ENCODE peak calls at places on chromosomes 11 and 22, in six cellular contexts. D is cardiac muscle cell, E is AG04450, K is iPS DF 6.9, U is aorta, H is prostate gland. G is an unnamed sample.

GRCh38 chr22:27278986-27279385 is 522.6 kb downstream of the MN1 start:
- DNase-seq in D (no peak), E (no peak), K (no peak), U (no peak), H (peak), G (no peak)

GRCh38 chr11:13183094-13183825 is 94.3 kb upstream of the BMAL1 start:
- DNase-seq in D (peak), E (no peak), K (no peak), U (no peak), H (no peak), G (no peak)

GRCh38 chr11:22688914-22689313 is 22.5 kb downstream of the GAS2 start:
- DNase-seq in D (no peak), E (no peak), K (no peak), U (no peak), H (no peak), G (no peak)

GRCh38 chr22:41782316-41782715 is 18.2 kb upstream of the CCDC134 start:
- DNase-seq in D (no peak), E (no peak), K (no peak), U (peak), H (no peak), G (no peak)

GRCh38 chr11:35029979-35030378 is 109.0 kb upstream of the CD44 start:
- DNase-seq in D (no peak), E (no peak), K (no peak), U (no peak), H (no peak), G (peak)

GRCh38 chr22:47392729-47393128 is 630.3 kb downstream of the TBC1D22A start:
- DNase-seq in D (no peak), E (no peak), K (no peak), U (peak), H (no peak), G (no peak)

GRCh38 chr11:63567044-63567840 is 4.1 kb upstream of the PLAAT2 start:
- DNase-seq in D (peak), E (peak), K (no peak), U (no peak), H (peak), G (peak)

GRCh38 chr11:6992457-6993431 is 27.4 kb downstream of the ZNF214 start:
- DNase-seq in D (no peak), E (peak), K (no peak), U (no peak), H (peak), G (peak)

GRCh38 chr11:2813968-2814367 is 71.6 kb downstream of the CDKN1C start:
- DNase-seq in D (no peak), E (no peak), K (no peak), U (no peak), H (no peak), G (no peak)

GRCh38 chr22:48182036-48182435 is 1419.6 kb downstream of the TBC1D22A start:
- DNase-seq in D (no peak), E (no peak), K (no peak), U (no peak), H (no peak), G (no peak)

GRCh38 chr11:70720291-70720690 is 322.0 kb downstream of the CTTN start:
- DNase-seq in D (no peak), E (no peak), K (no peak), U (no peak), H (no peak), G (no peak)

GRCh38 chr11:117885777-117886176 is 9.3 kb upstream of the FXYD6 start:
- DNase-seq in D (peak), E (no peak), K (no peak), U (no peak), H (no peak), G (no peak)

GRCh38 chr11:11667056-11667455 is 45.3 kb upstream of the GALNT18 start:
- DNase-seq in D (no peak), E (no peak), K (no peak), U (no peak), H (no peak), G (no peak)

GRCh38 chr22:20069331-20070042 is 10.6 kb upstream of the DGCR8 start:
- DNase-seq in D (no peak), E (no peak), K (no peak), U (no peak), H (no peak), G (no peak)

GRCh38 chr11:62707277-62707771 is at the start of the genes BSCL2 and GNG3:
- DNase-seq in D (peak), E (no peak), K (peak), U (peak), H (no peak), G (no peak)

GRCh38 chr11:121297872-121298271 is 5.3 kb downstream of the SC5D start:
- DNase-seq in D (no peak), E (no peak), K (no peak), U (no peak), H (no peak), G (no peak)

GRCh38 chr22:37998543-37998942 is 14.2 kb upstream of the SOX10 start:
- DNase-seq in D (peak), E (no peak), K (no peak), U (no peak), H (no peak), G (no peak)

GRCh38 chr11:58640386-58641023 is 18.0 kb downstream of the CNTF start:
- DNase-seq in D (no peak), E (no peak), K (no peak), U (no peak), H (no peak), G (no peak)

GRCh38 chr22:31893460-31893859 is 50.9 kb upstream of the YWHAH start:
- DNase-seq in D (no peak), E (no peak), K (no peak), U (peak), H (no peak), G (no peak)

GRCh38 chr11:26319906-26320305 is 12.0 kb upstream of the ANO3 start:
- DNase-seq in D (no peak), E (no peak), K (no peak), U (no peak), H (no peak), G (no peak)

GRCh38 chr11:14340721-14341120 is 18.3 kb downstream of the RRAS2 start:
- DNase-seq in D (no peak), E (no peak), K (no peak), U (no peak), H (no peak), G (no peak)
- H3K4me3 ChIP-seq in D (no peak), E (no peak), K (peak), U (no peak), H (no peak), G (no peak)

GRCh38 chr22:36331306-36331911 is 56.4 kb downstream of the MYH9 start:
- DNase-seq in D (peak), E (peak), K (peak), U (peak), H (peak), G (peak)
- H3K4me3 ChIP-seq in D (no peak), E (no peak), K (no peak), U (no peak), H (no peak), G (no peak)

DNA sequence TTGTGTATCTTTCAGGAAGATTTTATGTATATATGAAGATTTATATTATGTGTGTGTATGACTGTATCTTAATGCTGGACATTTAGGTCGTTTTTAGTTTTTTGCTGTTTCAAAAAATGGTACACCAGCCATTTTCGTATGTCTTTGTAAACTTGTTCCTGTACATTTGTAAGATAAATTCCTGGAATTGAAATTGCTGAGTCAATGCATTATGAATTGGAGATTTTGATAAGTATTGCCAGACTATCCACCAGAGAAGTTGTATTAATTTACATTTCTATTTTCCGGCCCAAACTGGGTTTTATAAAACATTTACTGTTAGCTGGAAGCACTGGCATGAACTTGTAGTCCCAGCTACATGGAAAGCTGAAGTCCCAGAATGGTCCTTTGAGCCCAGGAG is 24.6 kb downstream of the MRPL48 start:
- DNase-seq in D (no peak), E (no peak), K (no peak), U (no peak), H (no peak), G (no peak)
- H3K4me3 ChIP-seq in D (no peak), E (no peak), K (no peak), U (no peak), H (no peak), G (no peak)

GRCh38 chr11:119207300-119207570 is 1.1 kb downstream of the CBL start:
- DNase-seq in D (no peak), E (no peak), K (no peak), U (no peak), H (no peak), G (no peak)

GRCh38 chr11:119206512-119207299 is 567 bp downstream of the CBL start:
- DNase-seq in D (peak), E (no peak), K (no peak), U (peak), H (peak), G (no peak)

GRCh38 chr11:119209186-119209585 is 3.0 kb downstream of the CBL start:
- DNase-seq in D (no peak), E (no peak), K (no peak), U (peak), H (no peak), G (no peak)

GRCh38 chr11:119205574-119206511 is at the start of gene CBL:
- DNase-seq in D (peak), E (peak), K (peak), U (peak), H (peak), G (peak)

GRCh38 chr11:119207607-119208006 is 1.5 kb downstream of the CBL start:
- DNase-seq in D (no peak), E (no peak), K (no peak), U (no peak), H (no peak), G (no peak)
- H3K4me3 ChIP-seq in D (peak), E (peak), K (no peak), U (no peak), H (no peak), G (peak)

GRCh38 chr11:134033276-134033675 is 35.6 kb upstream of the JAM3 start:
- DNase-seq in D (no peak), E (no peak), K (no peak), U (peak), H (no peak), G (no peak)
- H3K4me3 ChIP-seq in D (no peak), E (no peak), K (no peak), U (no peak), H (no peak), G (no peak)

DNA sequence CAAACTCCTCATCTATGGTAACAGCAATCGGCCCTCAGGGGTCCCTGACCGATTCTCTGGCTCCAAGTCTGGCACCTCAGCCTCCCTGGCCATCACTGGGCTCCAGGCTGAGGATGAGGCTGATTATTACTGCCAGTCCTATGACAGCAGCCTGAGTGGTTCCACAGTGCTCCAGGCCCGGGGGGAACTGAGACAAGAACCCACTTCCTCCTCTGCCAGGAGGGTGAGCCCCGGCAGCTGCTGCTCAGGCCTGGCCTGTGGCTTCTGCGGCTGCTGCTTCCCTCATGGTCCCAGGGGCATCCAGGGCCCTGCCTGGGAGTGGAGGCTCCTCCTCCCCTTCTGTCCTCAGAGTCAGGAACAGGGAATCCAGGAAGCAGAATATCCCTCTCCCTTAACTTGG is 98.4 kb downstream of the ZNF280B start:
- DNase-seq in D (no peak), E (no peak), K (no peak), U (no peak), H (no peak), G (peak)
- H3K4me3 ChIP-seq in D (no peak), E (no peak), K (no peak), U (no peak), H (no peak), G (no peak)

GRCh38 chr11:69009441-69010211 is 3.4 kb downstream of the MRGPRF start:
- DNase-seq in D (no peak), E (no peak), K (no peak), U (peak), H (no peak), G (no peak)
- H3K4me3 ChIP-seq in D (no peak), E (peak), K (no peak), U (no peak), H (no peak), G (no peak)

GRCh38 chr11:46279393-46280099 is 2.1 kb downstream of the CREB3L1 start:
- DNase-seq in D (no peak), E (no peak), K (no peak), U (peak), H (peak), G (no peak)
- H3K4me3 ChIP-seq in D (no peak), E (peak), K (no peak), U (no peak), H (peak), G (peak)